ENCODE peak calls at places on chromosomes 2 and 18, in five cellular contexts. P is kidney; Y is CD8-positive, alpha-beta memory T cell; Q is CD8-positive, alpha-beta T cell; X is brain microvascular endothelial cell. C is an unnamed sample.

GRCh38 chr2:125405816-125406215 is 1250.1 kb upstream of the GYPC start:
- DNase-seq in Q (no peak), Y (no peak), X (peak; percentile 93), P (no peak), C (peak; percentile 30)

GRCh38 chr2:70002241-70002896 is 40.9 kb upstream of the ASPRV1 start:
- DNase-seq in X (no peak), Q (peak; percentile 37), Y (no peak), P (peak; percentile 26), C (no peak)

GRCh38 chr18:13545514-13545913 is 180.8 kb downstream of the FAM210A start:
- DNase-seq in P (no peak), X (no peak), Y (no peak), Q (no peak), C (no peak)

GRCh38 chr2:19649107-19649506 is 252.7 kb downstream of the TTC32 start:
- DNase-seq in Y (no peak), Q (no peak), P (no peak), X (peak; percentile 33), C (peak; percentile 27)

GRCh38 chr2:85843543-85843942 is 45.2 kb downstream of the ST3GAL5 start:
- DNase-seq in X (no peak), Q (no peak), P (no peak), Y (no peak), C (no peak)

GRCh38 chr2:145569108-145569507 is 1049.2 kb upstream of the ZEB2 start:
- DNase-seq in P (no peak), X (peak; percentile 21), Y (no peak), Q (no peak), C (no peak)

GRCh38 chr18:9869713-9870430 is 15.9 kb upstream of the TXNDC2 start:
- DNase-seq in P (no peak), X (peak; percentile 47), Q (no peak), Y (no peak), C (peak; percentile 81)

GRCh38 chr2:43152186-43152585 is 74.2 kb downstream of the ZFP36L2 start:
- DNase-seq in X (no peak), Q (no peak), Y (no peak), P (no peak), C (no peak)

GRCh38 chr2:67135201-67135600 is 261.9 kb upstream of the ETAA1 start:
- DNase-seq in X (no peak), P (no peak), Q (no peak), Y (no peak), C (no peak)

GRCh38 chr2:222714361-222715256 is 43.2 kb downstream of the MOGAT1 start:
- DNase-seq in P (no peak), Y (no peak), Q (no peak), X (no peak), C (no peak)

DNA sequence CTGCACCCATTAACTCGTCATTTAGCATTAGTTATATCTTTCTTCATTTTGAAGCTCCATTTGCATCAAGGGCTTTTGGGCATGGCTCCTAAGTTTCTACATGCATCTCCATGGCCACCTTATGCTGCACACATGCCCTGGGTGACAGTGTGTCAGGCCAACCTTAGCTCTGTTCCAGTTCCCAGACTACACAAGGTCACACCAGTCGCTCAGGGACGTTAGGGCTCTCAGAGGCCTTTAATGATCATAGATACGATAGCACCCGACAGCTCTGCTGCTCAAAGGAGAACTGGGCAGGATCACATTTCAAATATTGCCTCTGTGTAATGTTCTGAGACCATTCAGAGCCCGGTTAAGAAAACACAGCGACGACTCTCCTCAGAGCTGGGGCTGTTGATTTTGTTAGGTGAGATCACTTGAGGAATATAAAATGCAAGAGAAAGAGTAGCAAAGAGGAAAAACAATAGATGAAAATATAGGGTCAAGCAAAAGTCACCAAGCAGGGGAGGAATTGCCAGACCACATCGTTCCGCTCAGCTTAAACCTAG is 166.6 kb upstream of the TANK start:
- DNase-seq in P (no peak), Y (no peak), Q (no peak), X (peak; percentile 21), C (no peak)
- H3K27ac ChIP-seq in P (peak overlapping the region; percentile 70), Y (no peak overlapping the region), Q (no peak overlapping the region), X (no peak overlapping the region), C (no peak overlapping the region)

GRCh38 chr2:217997510-217997909 is 5.3 kb downstream of the TNS1 start:
- DNase-seq in Q (no peak), X (no peak), P (no peak), Y (no peak), C (no peak)
- H3K27ac ChIP-seq in Q (no peak overlapping the region), X (no peak overlapping the region), P (no peak overlapping the region), Y (no peak overlapping the region), C (no peak overlapping the region)

DNA sequence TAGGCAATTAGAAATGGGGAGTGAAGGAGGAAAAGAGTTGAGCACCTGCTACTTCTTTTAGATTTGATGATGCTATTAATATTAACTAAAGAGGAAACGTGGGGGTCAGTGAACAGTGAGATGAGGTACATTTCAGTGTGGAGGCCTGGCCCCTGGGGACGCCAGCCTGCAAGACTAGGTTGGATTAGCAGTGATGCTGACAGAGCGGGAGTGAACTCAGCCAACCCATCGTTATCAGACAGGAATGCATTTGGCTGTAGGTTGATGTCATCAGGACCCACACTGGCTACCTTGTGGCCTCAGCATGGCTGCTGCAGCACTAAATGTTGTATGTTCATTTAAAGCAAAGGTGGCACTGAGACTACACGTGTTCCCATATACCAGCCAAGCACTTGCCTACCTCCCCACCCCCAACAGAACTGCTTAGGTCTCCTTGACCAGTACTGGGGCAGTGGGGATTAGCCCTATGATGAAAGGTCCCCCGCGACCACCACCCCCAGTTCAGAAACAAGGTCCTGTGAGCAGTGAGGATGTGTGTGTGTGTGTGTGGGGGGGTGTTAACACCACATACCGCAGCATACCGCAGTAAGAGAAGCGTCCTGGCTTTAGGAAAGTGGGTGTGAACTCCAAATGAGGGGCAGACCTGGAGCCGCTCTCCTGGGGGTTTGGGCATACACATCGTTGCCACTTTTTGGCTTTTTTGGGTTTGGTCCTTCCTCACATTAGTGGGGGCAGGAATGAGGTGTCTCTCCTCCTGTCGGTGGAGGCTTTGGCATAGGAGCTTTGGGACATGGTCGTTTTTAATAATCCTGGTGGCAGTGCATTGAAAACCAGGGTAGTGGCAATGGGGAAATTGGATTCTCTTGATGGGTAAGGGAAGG is 26.1 kb downstream of the DGKD start:
- DNase-seq in P (no peak), Y (no peak), X (peak; percentile 33), Q (no peak), C (no peak)
- H3K27ac ChIP-seq in P (no peak overlapping the region), Y (no peak overlapping the region), X (no peak overlapping the region), Q (no peak overlapping the region), C (no peak overlapping the region)

DNA sequence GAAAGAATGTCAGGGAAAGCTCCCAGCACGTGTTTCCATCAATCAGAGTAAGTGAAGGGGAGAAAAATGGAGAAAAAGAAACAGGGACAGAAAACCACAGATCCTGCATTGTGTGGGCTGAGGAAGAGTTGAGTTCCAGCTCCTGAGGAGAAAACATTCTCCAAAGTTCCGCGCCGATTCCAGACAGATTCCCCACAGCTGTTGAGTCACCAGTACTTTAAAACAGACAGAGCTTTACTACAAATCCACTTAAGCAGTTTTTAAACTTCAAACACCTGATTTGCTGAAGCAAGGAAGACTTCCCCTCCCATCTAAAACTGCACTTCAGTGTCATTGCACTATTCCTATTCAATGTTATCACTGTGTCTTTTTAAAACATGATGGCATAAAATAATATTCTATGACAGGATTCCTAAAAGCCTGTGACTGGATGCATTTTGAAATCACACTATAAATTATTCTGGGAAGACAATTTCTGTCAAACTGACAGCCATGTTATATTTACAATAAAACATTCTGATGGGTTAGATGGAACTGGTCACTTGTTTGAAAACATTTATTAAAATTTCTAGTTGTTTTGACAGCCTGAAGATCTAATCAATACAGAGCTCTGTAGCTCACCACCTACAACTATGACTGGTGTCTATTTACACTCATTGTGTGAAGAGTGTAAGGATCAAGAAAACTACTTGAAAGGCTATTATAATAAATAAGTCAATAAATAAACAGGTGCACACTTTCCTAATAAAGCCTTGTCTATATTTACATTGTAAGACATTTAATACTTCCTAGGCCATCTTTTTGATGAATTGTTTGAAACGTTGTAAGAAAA is 40.9 kb downstream of the TCF4 start:
- DNase-seq in Q (no peak), X (peak; percentile 61), Y (no peak), P (no peak), C (no peak)
- H3K27ac ChIP-seq in Q (no peak overlapping the region), X (peak overlapping the region; percentile 49), Y (peak overlapping the region; percentile 11), P (no peak overlapping the region), C (no peak overlapping the region)

GRCh38 chr2:108945969-108946368 is 43.1 kb downstream of the EDAR start:
- DNase-seq in P (peak; percentile 86), Y (no peak), Q (no peak), X (no peak), C (no peak)
- H3K27ac ChIP-seq in P (no peak overlapping the region), Y (no peak overlapping the region), Q (no peak overlapping the region), X (no peak overlapping the region), C (no peak overlapping the region)

C was measured in trophoblast cell.